ENCODE peak calls at places on chromosomes 13 and 19, in five cellular contexts. W is A549, O is WERI-Rb-1, X is Caco-2, T is left lung. Z is an unnamed sample.

GRCh38 chr13:20924758-20925394 is 22.3 kb upstream of the XPO4 start:
- DNase-seq in T (peak), O (peak), X (peak), W (peak), Z (peak)

GRCh38 chr19:2405256-2405655 is 22.1 kb downstream of the TIMM13 start:
- DNase-seq in W (no peak), T (no peak), X (no peak), O (no peak), Z (no peak)

GRCh38 chr19:21758296-21758695 is 9.1 kb downstream of the ZNF100 start:
- DNase-seq in X (no peak), O (no peak), T (no peak), W (no peak), Z (no peak)

GRCh38 chr13:43316997-43317396 is 293.6 kb downstream of the DNAJC15 start:
- DNase-seq in T (no peak), W (no peak), O (no peak), X (no peak), Z (no peak)

GRCh38 chr19:22532388-22533310 is 101.5 kb upstream of the ZNF492 start:
- DNase-seq in X (no peak), W (no peak), O (no peak), T (peak), Z (peak)

GRCh38 chr13:85755123-85755522 is 44.1 kb downstream of the SLITRK6 start:
- DNase-seq in W (no peak), O (no peak), T (no peak), X (no peak), Z (no peak)

GRCh38 chr13:33918199-33918932 is 100.4 kb downstream of the RFC3 start:
- DNase-seq in W (peak), X (no peak), O (no peak), T (peak), Z (no peak)

GRCh38 chr19:53037101-53038097 is 7.1 kb upstream of the ERVV-2 start:
- DNase-seq in T (peak), W (no peak), O (peak), X (no peak), Z (no peak)

GRCh38 chr19:7426986-7427385 is 61.8 kb downstream of the PEX11G start:
- DNase-seq in X (no peak), T (no peak), O (no peak), W (no peak), Z (no peak)

GRCh38 chr19:57830071-57830602 is at the start of gene ZNF587B:
- DNase-seq in T (no peak), O (peak), X (peak), W (peak), Z (peak)

GRCh38 chr19:7866399-7867091 is 7.6 kb downstream of the PRR36 start:
- DNase-seq in T (no peak), X (no peak), W (no peak), O (no peak), Z (no peak)

GRCh38 chr19:33514885-33515485 is 6.6 kb downstream of the PEPD start:
- DNase-seq in O (no peak), W (no peak), X (no peak), T (no peak), Z (no peak)

GRCh38 chr13:60654405-60654804 is 257.4 kb downstream of the TDRD3 start:
- DNase-seq in T (no peak), O (peak), W (peak), X (no peak), Z (peak)

GRCh38 chr13:35810286-35810685 is 320.9 kb downstream of the DCLK1 start:
- DNase-seq in W (no peak), X (no peak), T (no peak), O (no peak), Z (no peak)

GRCh38 chr13:93246069-93246468 is 19.5 kb downstream of the GPC6 start:
- DNase-seq in T (no peak), X (no peak), O (no peak), W (no peak), Z (no peak)

GRCh38 chr13:113646921-113647340 is 11.1 kb downstream of the ATP4B start:
- DNase-seq in T (no peak), O (peak), X (peak), W (no peak), Z (peak)

GRCh38 chr13:49495783-49496762 is at the start of gene PHF11:
- DNase-seq in X (peak), W (peak), T (peak), O (no peak), Z (peak)

GRCh38 chr13:50275392-50276063 is 260.3 kb downstream of the KCNRG start:
- DNase-seq in W (no peak), T (no peak), O (no peak), X (no peak), Z (no peak)

GRCh38 chr19:29771708-29772415 is 39.9 kb upstream of the CCNE1 start:
- DNase-seq in O (peak), W (peak), X (peak), T (no peak), Z (no peak)

GRCh38 chr19:4375164-4375619 is 25.2 kb downstream of the SH3GL1 start:
- DNase-seq in X (peak), W (peak), O (no peak), T (peak), Z (no peak)

GRCh38 chr13:85985791-85986190 is 186.6 kb upstream of the SLITRK6 start:
- DNase-seq in W (no peak), T (no peak), O (no peak), X (no peak), Z (no peak)

GRCh38 chr13:85725433-85725832 is 73.8 kb downstream of the SLITRK6 start:
- DNase-seq in T (no peak), X (no peak), O (no peak), W (no peak), Z (no peak)

GRCh38 chr19:1244693-1245451 is 3.3 kb downstream of the ATP5F1D start:
- DNase-seq in W (no peak), T (peak), X (no peak), O (peak), Z (no peak)

GRCh38 chr19:1245468-1245867 is 2.9 kb upstream of the MIDN start:
- DNase-seq in O (no peak), T (no peak), X (no peak), W (no peak), Z (no peak)

GRCh38 chr19:1241417-1242095 is at the start of gene ATP5F1D:
- DNase-seq in X (peak), T (peak), W (peak), O (peak), Z (peak)

GRCh38 chr19:1245884-1246816 is 2.2 kb upstream of the MIDN start:
- DNase-seq in X (peak), T (peak), W (no peak), O (peak), Z (peak)

GRCh38 chr19:1243768-1244692 is 2.5 kb downstream of the ATP5F1D start:
- DNase-seq in O (peak), W (peak), T (peak), X (peak), Z (peak)
- H3K4me3 ChIP-seq in O (no peak), W (peak), T (peak), X (no peak), Z (peak)

GRCh38 chr13:109131698-109132257 is 502.4 kb downstream of the MYO16 start:
- DNase-seq in X (no peak), T (no peak), O (no peak), W (no peak), Z (no peak)

GRCh38 chr13:109130093-109130835 is 500.9 kb downstream of the MYO16 start:
- DNase-seq in O (peak), T (no peak), X (no peak), W (no peak), Z (no peak)

GRCh38 chr13:109136873-109137272 is 507.5 kb downstream of the MYO16 start:
- DNase-seq in T (no peak), W (no peak), O (no peak), X (no peak), Z (no peak)

GRCh38 chr13:109139346-109139745 is 509.9 kb downstream of the MYO16 start:
- DNase-seq in X (no peak), O (no peak), W (no peak), T (no peak), Z (no peak)

DNA sequence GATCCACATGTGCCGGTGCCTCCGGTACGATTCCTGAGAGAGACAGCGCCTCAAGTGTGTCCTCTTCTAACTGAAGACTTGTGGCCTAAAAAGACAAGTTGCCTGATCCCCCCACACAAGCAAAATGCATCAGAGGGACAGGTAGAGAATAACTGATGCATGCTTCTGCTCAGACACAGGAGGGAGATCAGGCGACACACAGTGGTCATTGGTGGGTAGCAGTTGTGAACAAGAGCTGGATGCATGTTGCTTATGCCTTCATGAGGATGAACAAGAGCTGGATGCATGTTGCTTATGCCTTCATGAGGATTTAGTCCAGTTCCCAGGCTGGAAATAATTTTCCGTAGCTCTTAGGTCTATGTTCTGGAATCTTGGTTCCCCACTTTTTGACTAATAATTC is 505.6 kb downstream of the MYO16 start:
- DNase-seq in T (no peak), O (peak), W (peak), X (no peak), Z (no peak)
- TF ChIP-seq CTCF in T (no peak), O (peak), W (no peak), X (peak), Z (no peak)

GRCh38 chr13:39485314-39485700 is 117.7 kb downstream of the LHFPL6 start:
- DNase-seq in T (no peak), X (no peak), O (no peak), W (no peak), Z (no peak)
- H3K4me3 ChIP-seq in T (no peak), X (no peak), O (no peak), W (no peak), Z (no peak)

GRCh38 chr19:49128545-49129237 is 9.3 kb downstream of the PPFIA3 start:
- DNase-seq in X (no peak), T (no peak), O (no peak), W (no peak), Z (no peak)

GRCh38 chr19:49129238-49129583 is 9.9 kb downstream of the PPFIA3 start:
- DNase-seq in O (no peak), W (no peak), T (no peak), X (peak), Z (no peak)

GRCh38 chr19:49130325-49130724 is 11.0 kb downstream of the PPFIA3 start:
- DNase-seq in O (no peak), T (no peak), W (no peak), X (no peak), Z (no peak)

GRCh38 chr19:49126575-49126974 is 7.2 kb downstream of the PPFIA3 start:
- DNase-seq in X (no peak), O (no peak), W (no peak), T (no peak), Z (no peak)

DNA sequence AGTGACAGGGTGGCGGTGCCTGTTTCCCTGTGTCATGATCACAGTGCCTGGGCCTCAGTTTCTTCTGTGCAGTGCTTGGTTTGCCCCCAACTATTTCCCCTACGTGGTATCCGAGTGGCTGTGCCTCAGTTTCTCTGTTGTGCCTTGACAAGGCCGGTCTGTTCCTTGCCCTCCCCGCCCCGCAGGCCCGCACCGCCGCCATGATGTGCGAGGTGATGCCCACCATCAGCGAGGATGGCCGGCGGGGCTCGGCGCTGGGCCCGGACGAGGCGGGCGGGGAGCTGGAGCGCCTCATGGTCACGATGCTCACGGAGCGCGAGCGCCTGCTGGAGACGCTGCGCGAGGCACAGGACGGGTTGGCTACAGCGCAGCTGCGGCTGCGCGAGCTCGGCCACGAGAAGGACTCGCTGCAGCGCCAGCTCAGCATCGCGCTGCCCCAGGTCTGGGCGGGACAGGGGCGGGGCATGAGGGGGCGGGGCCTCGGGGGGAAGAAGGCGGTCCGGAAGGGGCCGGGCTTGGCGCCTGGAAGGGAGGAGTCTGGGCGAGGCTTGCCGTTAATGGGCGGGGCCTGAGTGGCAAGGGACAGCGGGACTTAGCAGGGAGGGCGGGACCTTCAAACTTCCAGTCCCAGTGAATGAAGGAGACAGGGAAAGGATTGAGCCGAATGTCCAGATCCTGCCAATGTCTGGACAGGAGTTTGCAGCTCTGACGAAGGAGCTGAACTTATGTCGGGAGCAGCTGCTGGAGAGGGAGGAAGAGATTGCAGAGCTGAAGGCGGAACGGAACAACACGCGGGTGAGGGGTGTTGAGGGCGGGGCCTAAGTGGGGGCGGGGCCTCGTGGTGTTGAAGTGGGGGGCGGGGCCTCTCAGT is 8.6 kb downstream of the PPFIA3 start:
- DNase-seq in O (peak), T (peak), X (peak), W (peak), Z (peak)
- TF ChIP-seq CTCF in O (peak), T (peak), X (peak), W (peak), Z (peak)

GRCh38 chr19:35792888-35793287 is 17.5 kb downstream of the ARHGAP33 start:
- DNase-seq in W (no peak), X (no peak), T (no peak), O (no peak), Z (no peak)

GRCh38 chr19:35801828-35802227 is 10.8 kb downstream of the PRODH2 start:
- DNase-seq in X (no peak), T (no peak), W (no peak), O (no peak), Z (no peak)

GRCh38 chr19:35793381-35794165 is 18.2 kb downstream of the ARHGAP33 start:
- DNase-seq in W (peak), T (no peak), X (no peak), O (no peak), Z (no peak)

GRCh38 chr19:35796645-35797542 is 15.8 kb downstream of the PRODH2 start:
- DNase-seq in X (no peak), T (no peak), O (no peak), W (no peak), Z (no peak)

GRCh38 chr19:35797663-35798062 is 15.0 kb downstream of the PRODH2 start:
- DNase-seq in O (no peak), X (no peak), W (no peak), T (no peak), Z (no peak)
- H3K4me3 ChIP-seq in O (no peak), X (no peak), W (no peak), T (no peak), Z (no peak)

GRCh38 chr19:18518639-18519038 is 3.2 kb downstream of the ELL start:
- DNase-seq in W (no peak), O (no peak), X (no peak), T (no peak), Z (no peak)

GRCh38 chr19:18515959-18516358 is 5.9 kb downstream of the ELL start:
- DNase-seq in O (no peak), W (no peak), T (no peak), X (no peak), Z (no peak)

GRCh38 chr19:18519962-18520847 is 1.7 kb downstream of the ELL start:
- DNase-seq in T (peak), O (peak), W (peak), X (peak), Z (no peak)

GRCh38 chr19:18514800-18515682 is 6.8 kb downstream of the ELL start:
- DNase-seq in O (no peak), X (peak), W (peak), T (peak), Z (no peak)

GRCh38 chr19:18517606-18518005 is 4.3 kb downstream of the ELL start:
- DNase-seq in W (no peak), T (no peak), O (no peak), X (no peak), Z (no peak)
- TF ChIP-seq CTCF in W (no peak), T (no peak), O (no peak), X (no peak), Z (no peak)

GRCh38 chr19:24127601-24128000 is 40.6 kb downstream of the ZNF254 start:
- DNase-seq in T (no peak), W (peak), X (no peak), O (no peak), Z (no peak)
- H3K4me3 ChIP-seq in T (no peak), W (no peak), X (no peak), O (no peak), Z (no peak)

DNA sequence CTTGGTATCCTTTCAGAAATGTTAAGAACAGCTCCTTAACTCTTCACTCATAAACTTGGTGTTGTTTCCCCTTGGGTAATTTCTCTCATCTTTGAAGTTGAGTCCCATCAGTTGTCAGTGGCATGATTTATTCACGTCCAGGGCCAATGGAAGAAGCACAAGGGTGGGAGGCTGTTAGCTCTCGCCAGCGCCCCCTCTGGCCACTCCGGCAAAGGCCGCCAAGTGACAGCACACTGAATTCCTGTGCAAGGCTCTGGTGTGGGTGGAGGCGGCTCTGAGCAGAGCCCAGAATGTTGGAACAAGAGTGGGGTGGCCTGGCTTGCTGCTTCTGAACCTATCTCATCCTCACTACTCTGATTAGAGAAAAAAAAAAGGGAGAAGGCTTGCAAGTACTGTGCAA is 13.1 kb upstream of the MEDAG start:
- DNase-seq in X (peak), W (peak), O (peak), T (no peak), Z (peak)
- TF ChIP-seq CTCF in X (peak), W (peak), O (peak), T (no peak), Z (peak)

Z was measured in tibial artery.